ENCODE peak calls at places on chromosomes 7 and 10, in nine cellular contexts. Y is esophagus muscularis mucosa, H is IMR-90, W is body of pancreas, A is sigmoid colon, E is HCT116, M is prostate gland, B is heart left ventricle, X is adrenal gland. T is an unnamed sample. For H3K4me1, the result is how much of the 10 kb centered on the place peaks cover.

GRCh38 chr10:127405221-127405620 is 143.9 kb upstream of the NPS start:
- DNase-seq in Y (no peak), H (peak), W (no peak), A (no peak), E (no peak), M (no peak), B (no peak), X (no peak), T (no peak)

GRCh38 chr10:118340486-118340885 is 1.6 kb downstream of the FAM204A start:
- DNase-seq in Y (no peak), H (no peak), W (no peak), A (no peak), E (no peak), M (no peak), B (no peak), X (no peak), T (no peak)

GRCh38 chr7:152105205-152105604 is 79.7 kb downstream of the GALNT11 start:
- DNase-seq in Y (peak), H (no peak), W (no peak), A (no peak), E (no peak), M (no peak), B (no peak), X (no peak), T (no peak)

GRCh38 chr7:83130191-83130590 is 32.5 kb downstream of the PCLO start:
- DNase-seq in Y (no peak), H (no peak), W (no peak), A (no peak), E (no peak), M (no peak), B (no peak), X (no peak), T (no peak)

GRCh38 chr10:116490028-116490662 is 55.6 kb upstream of the PNLIP start:
- DNase-seq in Y (no peak), H (peak), W (no peak), A (no peak), E (peak), M (no peak), B (no peak), X (no peak), T (no peak)

GRCh38 chr10:33265621-33266020 is 68.8 kb downstream of the NRP1 start:
- DNase-seq in Y (no peak), H (no peak), W (peak), A (no peak), E (no peak), M (no peak), B (no peak), X (no peak), T (no peak)

GRCh38 chr10:57188846-57189245 is 827.8 kb upstream of the ZWINT start:
- DNase-seq in Y (no peak), H (no peak), W (no peak), A (no peak), E (no peak), M (no peak), B (no peak), X (no peak), T (no peak)

GRCh38 chr7:135508853-135509588 is 881 bp downstream of the CNOT4 start:
- DNase-seq in Y (no peak), H (peak), W (peak), A (no peak), E (no peak), M (peak), B (no peak), X (peak), T (no peak)

GRCh38 chr7:8389898-8390642 is 43.3 kb upstream of the NXPH1 start:
- DNase-seq in Y (no peak), H (no peak), W (peak), A (no peak), E (peak), M (no peak), B (peak), X (peak), T (no peak)

GRCh38 chr7:33726582-33726981 is 178.8 kb upstream of the BMPER start:
- DNase-seq in Y (no peak), H (no peak), W (no peak), A (no peak), E (no peak), M (no peak), B (no peak), X (no peak), T (no peak)

GRCh38 chr7:40815512-40815911 is 680.7 kb downstream of the SUGCT start:
- DNase-seq in Y (no peak), H (peak), W (no peak), A (no peak), E (no peak), M (no peak), B (no peak), X (no peak), T (no peak)

GRCh38 chr10:21482821-21483220 is 42.7 kb downstream of the SKIDA1 start:
- DNase-seq in Y (no peak), H (no peak), W (no peak), A (no peak), E (no peak), M (no peak), B (no peak), X (no peak), T (peak)
- H3K4me1 ChIP-seq in Y (under half), H (under half), W (under half), A (under half), E (under half), M (under half), B (under half), X (under half), T (under half)

GRCh38 chr7:131075406-131075805 is 252.3 kb upstream of the MKLN1 start:
- DNase-seq in Y (no peak), H (no peak), W (no peak), A (no peak), E (no peak), M (no peak), B (no peak), X (no peak), T (no peak)

GRCh38 chr7:131074585-131074984 is 253.1 kb upstream of the MKLN1 start:
- DNase-seq in Y (no peak), H (no peak), W (no peak), A (no peak), E (no peak), M (no peak), B (no peak), X (no peak), T (no peak)

GRCh38 chr7:131077735-131078134 is 249.9 kb upstream of the MKLN1 start:
- DNase-seq in Y (no peak), H (no peak), W (no peak), A (no peak), E (no peak), M (no peak), B (no peak), X (no peak), T (no peak)

GRCh38 chr7:131076711-131077170 is 250.9 kb upstream of the MKLN1 start:
- DNase-seq in Y (no peak), H (peak), W (no peak), A (no peak), E (no peak), M (peak), B (no peak), X (no peak), T (no peak)

GRCh38 chr7:131076032-131076431 is 251.6 kb upstream of the MKLN1 start:
- DNase-seq in Y (no peak), H (peak), W (no peak), A (no peak), E (no peak), M (no peak), B (no peak), X (no peak), T (no peak)
- H3K4me3 ChIP-seq in Y (no peak), H (no peak), W (no peak), A (no peak), E (no peak), M (no peak), B (no peak), X (no peak), T (no peak)

DNA sequence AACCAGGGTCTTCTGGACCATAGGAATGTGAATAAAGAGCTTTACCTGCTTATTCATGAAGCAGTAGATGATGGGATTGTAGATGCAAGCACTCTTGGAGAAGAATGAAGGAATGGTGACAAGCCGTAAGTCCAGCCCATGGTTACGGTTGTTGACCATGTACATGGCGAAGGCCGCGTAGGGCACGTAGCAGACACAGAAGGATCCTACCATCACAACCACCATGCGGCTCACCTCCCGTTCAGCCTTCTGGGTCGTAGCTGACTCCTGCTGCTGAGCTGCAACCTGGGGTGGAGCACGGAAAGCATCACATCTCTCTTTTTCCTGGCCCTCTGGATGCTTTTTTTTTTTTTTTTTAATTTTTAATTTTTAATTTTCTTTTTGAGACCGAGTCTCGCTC is 2.0 kb downstream of the OPN1SW start:
- DNase-seq in Y (no peak), H (no peak), W (no peak), A (no peak), E (no peak), M (no peak), B (no peak), X (no peak), T (no peak)
- TF ChIP-seq POLR2A in Y (no peak), H (no peak), W (no peak), A (no peak), E (no peak), M (no peak), B (no peak), X (no peak), T (no peak)

GRCh38 chr7:132455306-132455705 is 121.0 kb downstream of the PLXNA4 start:
- DNase-seq in Y (no peak), H (no peak), W (no peak), A (no peak), E (no peak), M (no peak), B (no peak), X (no peak), T (no peak)
- H3K4me1 ChIP-seq in Y (under half), H (under half), W (under half), A (under half), E (under half), M (under half), B (under half), X (under half), T (under half)

GRCh38 chr10:88187472-88187871 is 324.0 kb downstream of the PTEN start:
- DNase-seq in Y (no peak), H (no peak), W (no peak), A (no peak), E (no peak), M (no peak), B (no peak), X (no peak), T (no peak)

GRCh38 chr10:88190540-88191213 is 327.3 kb downstream of the PTEN start:
- DNase-seq in Y (no peak), H (no peak), W (no peak), A (no peak), E (no peak), M (no peak), B (no peak), X (no peak), T (no peak)

GRCh38 chr10:88193018-88193417 is 329.6 kb downstream of the PTEN start:
- DNase-seq in Y (no peak), H (no peak), W (no peak), A (no peak), E (no peak), M (no peak), B (no peak), X (no peak), T (no peak)

GRCh38 chr10:88186335-88186734 is 322.9 kb downstream of the PTEN start:
- DNase-seq in Y (no peak), H (peak), W (no peak), A (no peak), E (no peak), M (no peak), B (no peak), X (no peak), T (no peak)

GRCh38 chr10:88190123-88190522 is 326.7 kb downstream of the PTEN start:
- DNase-seq in Y (no peak), H (no peak), W (no peak), A (no peak), E (no peak), M (no peak), B (no peak), X (no peak), T (no peak)
- H3K4me3 ChIP-seq in Y (no peak), H (no peak), W (no peak), A (no peak), E (no peak), M (no peak), B (no peak), X (no peak), T (no peak)

GRCh38 chr10:61701055-61701705 is 38.5 kb downstream of the CABCOCO1 start:
- DNase-seq in Y (no peak), H (peak), W (no peak), A (no peak), E (no peak), M (no peak), B (no peak), X (no peak), T (no peak)
- TF ChIP-seq POLR2A in Y (no peak), H (no peak), W (no peak), A (no peak), E (no peak), M (no peak), B (no peak), X (no peak), T (no peak)

DNA sequence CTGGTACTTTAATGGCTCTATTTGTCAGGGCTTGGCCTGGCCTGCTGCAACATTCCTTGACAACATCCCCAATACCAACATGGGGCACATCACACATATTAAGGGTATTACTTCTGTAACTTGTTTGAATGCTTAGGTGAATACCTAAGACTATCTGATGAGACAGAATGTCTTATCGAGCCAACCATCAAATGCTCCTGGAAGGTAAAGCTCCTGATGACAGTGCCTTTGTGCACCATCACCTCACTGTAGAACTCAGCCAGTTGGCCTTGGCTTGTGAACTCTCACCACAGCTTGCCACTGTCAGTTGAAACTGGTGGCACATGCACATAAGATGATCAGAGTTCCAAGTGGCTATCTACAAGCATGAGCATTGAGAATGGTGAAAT is 3.7 kb upstream of the MYO1G start:
- DNase-seq in Y (no peak), H (no peak), W (no peak), A (no peak), E (no peak), M (no peak), B (no peak), X (no peak), T (no peak)
- H3K4me1 ChIP-seq in Y (half or more), H (under half), W (under half), A (under half), E (under half), M (under half), B (under half), X (under half), T (under half)

GRCh38 chr7:77536017-77536412 is 1.1 kb upstream of the PTPN12 start:
- DNase-seq in Y (no peak), H (no peak), W (no peak), A (no peak), E (no peak), M (no peak), B (no peak), X (peak), T (no peak)
- H3K4me3 ChIP-seq in Y (peak), H (peak), W (peak), A (peak), E (peak), M (peak), B (peak), X (no peak), T (peak)

DNA sequence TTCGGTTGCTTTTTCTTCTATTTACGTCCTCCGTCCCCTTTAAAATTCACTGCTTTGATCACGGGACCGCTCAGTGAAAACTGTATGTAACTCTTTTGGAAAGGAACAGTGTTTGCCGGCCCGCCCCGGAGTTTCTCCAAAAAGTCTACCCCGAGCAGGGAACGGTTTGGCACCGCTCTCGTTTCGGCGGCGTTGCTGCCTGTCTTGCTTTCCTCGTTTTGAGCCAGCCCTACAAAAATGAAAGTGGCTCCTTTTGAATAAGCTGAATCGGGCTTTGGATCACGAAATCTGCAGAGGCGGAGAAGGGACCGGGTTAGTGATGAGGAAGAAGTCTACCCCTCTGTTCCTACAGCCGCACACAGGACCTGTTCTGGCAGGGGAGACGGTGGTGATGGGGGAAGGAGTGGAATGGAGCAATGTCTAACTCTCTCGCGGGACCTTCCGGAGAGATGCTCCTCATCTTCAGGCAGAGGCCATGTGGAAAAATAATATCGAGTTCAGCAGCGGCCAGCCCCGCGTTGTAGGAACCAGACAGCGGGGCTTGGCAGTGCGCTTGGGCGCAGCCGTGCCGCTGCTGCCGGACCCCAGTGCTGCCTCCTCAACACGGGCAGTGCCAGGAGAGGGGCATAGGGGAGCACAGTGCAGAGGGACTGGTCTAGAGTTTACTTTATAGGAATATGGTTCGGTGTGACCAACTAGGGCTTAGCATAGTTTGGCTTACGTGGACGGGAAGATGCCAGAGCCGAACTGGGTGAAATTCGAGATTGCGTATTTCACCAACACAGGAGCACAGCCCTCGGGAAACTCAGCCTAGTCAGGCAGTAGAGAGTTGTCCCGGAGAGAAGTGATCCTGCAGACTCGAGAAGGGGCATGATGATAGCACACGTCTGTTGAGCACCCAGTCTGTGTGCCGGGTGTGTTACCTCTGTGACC is 1.4 kb downstream of the HTRA1 start:
- DNase-seq in Y (no peak), H (peak), W (peak), A (peak), E (no peak), M (peak), B (peak), X (peak), T (peak)
- TF ChIP-seq POLR2A in Y (no peak), H (no peak), W (no peak), A (no peak), E (no peak), M (no peak), B (no peak), X (no peak), T (no peak)

DNA sequence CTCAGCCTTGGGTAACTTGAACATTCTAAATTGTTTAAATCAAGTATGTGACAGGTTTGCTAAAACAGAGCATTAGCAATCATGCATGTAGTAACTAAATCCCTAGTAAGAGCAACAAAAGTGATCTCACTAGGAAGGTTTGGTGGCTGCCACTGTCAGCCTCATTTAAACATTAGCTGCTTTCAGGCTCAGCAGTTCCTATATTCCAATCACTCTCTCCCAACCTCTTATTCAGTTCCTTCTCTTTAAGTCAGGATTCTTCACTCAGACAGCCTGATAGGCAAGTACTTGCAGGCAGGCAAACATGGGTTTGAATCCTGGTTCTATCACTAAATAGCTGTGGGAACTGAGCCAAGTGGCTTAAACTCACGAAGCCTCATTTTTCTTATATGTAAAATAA is 3.6 kb downstream of the CREB3L2 start:
- DNase-seq in Y (no peak), H (peak), W (no peak), A (no peak), E (no peak), M (no peak), B (no peak), X (no peak), T (no peak)
- H3K4me1 ChIP-seq in Y (half or more), H (under half), W (half or more), A (half or more), E (under half), M (under half), B (half or more), X (under half), T (under half)